ENCODE peak calls at places on chromosomes 13 and 19, in nine cellular contexts. H is heart right ventricle, F is spleen, V is neuronal stem cell, G is thoracic aorta, Y is cardiac muscle cell, I is pancreas, B is right cardiac atrium, X is IMR-90. C is an unnamed sample. For H3K4me1, the result is how much of the 10 kb centered on the place peaks cover.

GRCh38 chr13:22090114-22090513 is 419.2 kb downstream of the FGF9 start:
- DNase-seq in F (no peak), G (no peak), I (no peak), B (no peak), Y (no peak), H (no peak), V (no peak), X (no peak), C (no peak)

GRCh38 chr19:58054792-58055482 is 4.1 kb upstream of the ZNF135 start:
- DNase-seq in F (no peak), X (peak), Y (peak), H (peak), I (no peak), B (peak), G (no peak), V (no peak), C (no peak)

GRCh38 chr19:5908773-5909442 is 4.2 kb downstream of the VMAC start:
- DNase-seq in B (no peak), Y (no peak), H (no peak), F (no peak), G (no peak), I (no peak), V (no peak), X (no peak), C (no peak)

GRCh38 chr13:36353001-36353400 is 6.8 kb upstream of the SPART start:
- DNase-seq in I (no peak), Y (peak), H (no peak), V (no peak), B (no peak), X (no peak), G (no peak), F (no peak), C (no peak)

GRCh38 chr13:44396963-44397580 is 23.4 kb downstream of the SERP2 start:
- DNase-seq in G (no peak), X (peak), V (peak), B (peak), H (peak), I (no peak), Y (peak), F (no peak), C (no peak)

GRCh38 chr19:38889803-38890202 is 9.6 kb downstream of the SIRT2 start:
- DNase-seq in X (no peak), F (no peak), G (no peak), H (no peak), Y (no peak), V (no peak), B (no peak), I (no peak), C (no peak)

GRCh38 chr19:14160017-14160703 is 23.8 kb upstream of the ASF1B start:
- DNase-seq in V (no peak), I (no peak), Y (no peak), X (no peak), F (no peak), H (no peak), G (no peak), B (no peak), C (no peak)

GRCh38 chr19:39038098-39038497 is 5.7 kb upstream of the FBXO27 start:
- DNase-seq in F (no peak), Y (peak), G (no peak), X (peak), B (peak), V (peak), H (no peak), I (peak), C (no peak)

GRCh38 chr13:97120976-97121375 is 101.2 kb upstream of the MBNL2 start:
- DNase-seq in X (no peak), Y (no peak), H (no peak), I (no peak), B (no peak), F (no peak), V (no peak), G (no peak), C (no peak)

GRCh38 chr13:42746846-42747245 is 34.5 kb upstream of the FAM216B start:
- DNase-seq in B (no peak), V (no peak), G (no peak), Y (no peak), H (no peak), X (peak), I (no peak), F (no peak), C (no peak)

GRCh38 chr19:53553159-53553558 is 15.2 kb downstream of the ZNF331 start:
- DNase-seq in I (no peak), Y (no peak), F (no peak), X (peak), G (no peak), B (no peak), V (no peak), H (no peak), C (no peak)

GRCh38 chr19:53553865-53554791 is 16.2 kb downstream of the ZNF331 start:
- DNase-seq in X (peak), I (peak), Y (peak), G (peak), B (peak), H (peak), V (no peak), F (peak), C (peak)

GRCh38 chr19:53554804-53555203 is 16.9 kb downstream of the ZNF331 start:
- DNase-seq in G (no peak), X (no peak), I (no peak), V (no peak), F (no peak), B (no peak), Y (no peak), H (no peak), C (no peak)

GRCh38 chr19:53558404-53558803 is 20.5 kb downstream of the ZNF331 start:
- DNase-seq in X (no peak), V (no peak), F (no peak), B (no peak), Y (no peak), H (no peak), I (no peak), G (no peak), C (no peak)

GRCh38 chr19:53555352-53555751 is 17.4 kb downstream of the ZNF331 start:
- DNase-seq in Y (no peak), G (no peak), V (no peak), B (no peak), H (no peak), X (no peak), I (no peak), F (no peak), C (no peak)
- H3K27ac ChIP-seq in Y (no peak), G (no peak), V (no peak), B (no peak), H (no peak), X (no peak), I (peak), F (no peak), C (peak)

GRCh38 chr19:1067341-1068103 is 555 bp downstream of the ARHGAP45 start:
- DNase-seq in Y (no peak), X (no peak), I (no peak), V (no peak), H (no peak), F (peak), B (peak), G (no peak), C (peak)

GRCh38 chr19:1070931-1071791 is 4.2 kb downstream of the ARHGAP45 start:
- DNase-seq in G (no peak), I (no peak), V (no peak), B (peak), H (no peak), Y (no peak), F (peak), X (no peak), C (no peak)

GRCh38 chr19:1068111-1069001 is 1.4 kb downstream of the ARHGAP45 start:
- DNase-seq in I (no peak), Y (no peak), H (peak), V (no peak), B (peak), G (no peak), F (peak), X (no peak), C (peak)

GRCh38 chr19:1070576-1070930 is 3.6 kb downstream of the ARHGAP45 start:
- DNase-seq in H (no peak), F (peak), V (no peak), G (no peak), I (no peak), B (no peak), Y (no peak), X (no peak), C (no peak)

GRCh38 chr19:1069009-1069779 is 2.2 kb downstream of the ARHGAP45 start:
- DNase-seq in Y (no peak), X (no peak), V (no peak), H (peak), G (no peak), I (peak), B (peak), F (peak), C (peak)
- H3K4me1 ChIP-seq in Y (under half), X (under half), V (under half), H (under half), G (half or more), I (under half), B (under half), F (half or more), C (half or more)

DNA sequence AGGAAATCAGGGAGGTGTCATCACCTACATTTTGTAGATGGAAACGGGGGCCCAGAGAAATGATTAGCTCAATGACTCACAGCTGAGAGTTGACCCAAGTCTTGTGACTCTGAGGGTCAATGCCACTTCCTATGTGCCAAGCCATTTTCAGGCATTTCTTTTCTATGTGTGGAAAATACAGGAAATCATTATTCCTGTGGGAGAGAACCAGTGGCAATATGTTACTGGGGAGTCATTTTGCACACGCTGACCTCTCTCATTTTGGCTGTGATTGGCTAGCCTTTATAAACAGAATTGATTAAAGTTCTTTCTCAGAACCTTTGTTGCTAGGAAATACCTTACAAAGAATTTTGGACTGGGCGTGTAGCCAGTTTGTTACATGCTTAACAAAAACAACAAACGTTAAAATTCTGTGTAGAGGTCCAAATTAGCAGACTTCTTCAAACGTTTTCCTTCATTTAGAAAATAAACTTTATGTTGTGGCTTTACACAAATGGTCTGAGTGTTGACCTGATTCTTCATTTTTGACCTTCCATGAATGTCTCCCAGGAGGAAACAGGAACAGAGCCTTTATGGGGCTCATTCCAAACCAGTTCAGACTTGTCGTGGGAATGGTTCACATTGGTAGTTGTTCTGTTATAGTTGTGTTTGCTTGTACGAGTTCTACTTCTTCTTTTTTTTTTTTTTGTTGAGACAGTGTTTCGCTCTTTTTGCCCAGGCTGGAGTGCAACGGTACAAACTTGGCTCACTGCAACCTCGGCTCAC is 11.4 kb downstream of the PCCA start:
- DNase-seq in X (peak), F (no peak), H (peak), B (no peak), Y (peak), V (no peak), G (no peak), I (peak), C (no peak)
- H3K27ac ChIP-seq in X (peak), F (peak), H (peak), B (no peak), Y (no peak), V (no peak), G (no peak), I (peak), C (no peak)

GRCh38 chr13:50893211-50893852 is 16.3 kb upstream of the RNASEH2B start:
- DNase-seq in V (no peak), F (no peak), I (no peak), Y (peak), B (no peak), H (no peak), G (no peak), X (peak), C (no peak)
- H3K4me1 ChIP-seq in V (under half), F (under half), I (under half), Y (under half), B (under half), H (under half), G (under half), X (under half), C (under half)

GRCh38 chr13:40432018-40432978 is 234.1 kb downstream of the FOXO1 start:
- DNase-seq in V (no peak), Y (no peak), H (no peak), F (no peak), I (no peak), G (no peak), X (no peak), B (no peak), C (no peak)

GRCh38 chr13:40433577-40433976 is 232.9 kb downstream of the FOXO1 start:
- DNase-seq in G (no peak), V (no peak), X (no peak), F (peak), I (no peak), Y (no peak), H (no peak), B (no peak), C (peak)

GRCh38 chr13:40428354-40428753 is 238.1 kb downstream of the FOXO1 start:
- DNase-seq in H (no peak), V (no peak), I (no peak), Y (no peak), F (no peak), X (no peak), B (no peak), G (no peak), C (no peak)

GRCh38 chr13:40434516-40435397 is 231.7 kb downstream of the FOXO1 start:
- DNase-seq in V (no peak), X (no peak), F (no peak), G (no peak), Y (no peak), B (no peak), I (no peak), H (no peak), C (no peak)

DNA sequence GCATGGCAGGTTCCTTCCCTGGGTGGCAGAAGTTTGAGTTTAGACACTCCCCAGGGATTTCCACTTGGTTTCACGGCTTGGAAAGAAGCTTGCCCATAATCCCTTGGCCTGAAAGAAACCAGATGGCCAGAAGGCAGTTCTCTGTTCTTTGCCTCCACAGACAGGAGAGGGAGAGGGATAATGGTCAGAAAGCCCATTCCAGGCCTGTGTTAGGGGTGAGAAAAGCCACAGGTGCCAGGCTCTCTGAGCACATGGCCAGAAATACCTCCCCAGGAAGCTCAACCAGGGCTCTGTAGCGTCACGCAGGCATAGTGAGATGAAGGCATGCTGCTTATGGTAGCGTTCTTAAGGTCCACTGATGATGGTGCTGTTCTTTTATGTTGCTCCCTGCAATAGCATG is 236.2 kb downstream of the FOXO1 start:
- DNase-seq in V (no peak), B (no peak), G (no peak), H (no peak), X (no peak), I (peak), Y (no peak), F (no peak), C (no peak)
- H3K27ac ChIP-seq in V (no peak), B (no peak), G (no peak), H (no peak), X (no peak), I (peak), Y (no peak), F (no peak), C (no peak)

GRCh38 chr19:47610902-47611301 is 2.0 kb downstream of the BICRA start:
- DNase-seq in I (peak), G (no peak), X (no peak), H (no peak), Y (no peak), V (no peak), B (no peak), F (no peak), C (no peak)
- H3K4me1 ChIP-seq in I (under half), G (under half), X (under half), H (half or more), Y (under half), V (under half), B (under half), F (half or more), C (under half)

C was measured in effector memory CD4-positive, alpha-beta T cell.